ENCODE peak calls at places on chromosomes 7 and 10, in eight cellular contexts. U is putamen, G is LoVo, O is sigmoid colon, R is NCI-H82, A is brain microvascular endothelial cell, Q is right lobe of liver, Y is right cardiac atrium. C is an unnamed sample.
A peak's percentile ranks its signal among the peaks of the same experiment; 100 is the strongest.

GRCh38 chr10:33901166-33901565 is 566.7 kb upstream of the NRP1 start:
- DNase-seq in U (no peak), G (no peak), O (no peak), R (no peak), A (peak; percentile 57), Q (no peak), Y (no peak), C (no peak)

GRCh38 chr10:129096340-129096984 is 370.6 kb upstream of the MGMT start:
- DNase-seq in U (no peak), G (no peak), O (peak; percentile 77), R (no peak), A (peak; percentile 93), Q (no peak), Y (peak; percentile 43), C (no peak)

GRCh38 chr7:136925049-136925448 is 56.6 kb downstream of the CHRM2 start:
- DNase-seq in U (no peak), G (no peak), O (no peak), R (no peak), A (peak; percentile 61), Q (no peak), Y (no peak), C (no peak)

GRCh38 chr10:44386546-44387052 is 1.7 kb upstream of the CXCL12 start:
- DNase-seq in U (peak; percentile 28), G (peak; percentile 54), O (peak; percentile 81), R (peak; percentile 66), A (peak; percentile 31), Q (peak; percentile 71), Y (peak; percentile 75), C (peak; percentile 31)

GRCh38 chr7:25860206-25860881 is 291.7 kb upstream of the NFE2L3 start:
- DNase-seq in U (no peak), G (peak; percentile 59), O (no peak), R (no peak), A (no peak), Q (no peak), Y (no peak), C (no peak)

GRCh38 chr10:7412482-7413251 is 1.8 kb upstream of the SFMBT2 start:
- DNase-seq in U (no peak), G (no peak), O (no peak), R (peak; percentile 39), A (no peak), Q (peak; percentile 58), Y (peak; percentile 45), C (peak; percentile 79)

GRCh38 chr7:130180571-130180971 is 24.6 kb downstream of the TMEM209 start:
- DNase-seq in U (peak; percentile 13), G (no peak), O (no peak), R (no peak), A (no peak), Q (no peak), Y (no peak), C (no peak)

GRCh38 chr7:75727881-75728592 is 10.7 kb downstream of the HIP1 start:
- DNase-seq in U (no peak), G (peak; percentile 98), O (no peak), R (no peak), A (peak; percentile 40), Q (no peak), Y (peak; percentile 17), C (no peak)

GRCh38 chr7:151696738-151697514 is 177.2 kb upstream of the RHEB start:
- DNase-seq in U (no peak), G (peak; percentile 88), O (no peak), R (no peak), A (no peak), Q (peak; percentile 91), Y (no peak), C (no peak)

GRCh38 chr10:62658516-62658915 is 146.0 kb upstream of the ADO start:
- DNase-seq in U (no peak), G (no peak), O (no peak), R (no peak), A (no peak), Q (no peak), Y (peak; percentile 35), C (no peak)

GRCh38 chr7:117946201-117946633 is 73.0 kb upstream of the CTTNBP2 start:
- DNase-seq in U (no peak), G (no peak), O (no peak), R (no peak), A (peak; percentile 35), Q (no peak), Y (no peak), C (peak; percentile 25)

GRCh38 chr7:151542606-151543130 is 23.0 kb upstream of the RHEB start:
- DNase-seq in U (no peak), G (peak; percentile 58), O (no peak), R (no peak), A (no peak), Q (no peak), Y (no peak), C (no peak)

GRCh38 chr10:81959016-81959415 is 84.0 kb downstream of the NRG3 start:
- DNase-seq in U (no peak), G (no peak), O (no peak), R (no peak), A (no peak), Q (no peak), Y (no peak), C (no peak)

GRCh38 chr10:27258838-27259532 is 18.4 kb upstream of the ACBD5 start:
- DNase-seq in U (no peak), G (no peak), O (no peak), R (peak; percentile 25), A (no peak), Q (no peak), Y (no peak), C (no peak)

GRCh38 chr10:19310121-19310520 is 261.5 kb downstream of the MALRD1 start:
- DNase-seq in U (no peak), G (no peak), O (no peak), R (no peak), A (no peak), Q (no peak), Y (no peak), C (no peak)

GRCh38 chr10:73017955-73018480 is 63.4 kb upstream of the PLA2G12B start:
- DNase-seq in U (no peak), G (no peak), O (no peak), R (peak; percentile 43), A (no peak), Q (no peak), Y (peak; percentile 29), C (no peak)

GRCh38 chr10:103820101-103821062 is 35.0 kb downstream of the SH3PXD2A start:
- DNase-seq in U (no peak), G (no peak), O (peak; percentile 91), R (peak; percentile 21), A (peak; percentile 11), Q (peak; percentile 60), Y (peak; percentile 85), C (no peak)

GRCh38 chr10:48733329-48733728 is 48.7 kb downstream of the WDFY4 start:
- DNase-seq in U (no peak), G (no peak), O (no peak), R (no peak), A (no peak), Q (no peak), Y (no peak), C (no peak)

GRCh38 chr7:114648680-114649079 is 234.1 kb downstream of the FOXP2 start:
- DNase-seq in U (no peak), G (no peak), O (no peak), R (no peak), A (no peak), Q (no peak), Y (no peak), C (no peak)

GRCh38 chr7:7569113-7569527 is 2.4 kb downstream of the MIOS start:
- DNase-seq in U (no peak), G (no peak), O (no peak), R (peak; percentile 16), A (no peak), Q (no peak), Y (no peak), C (peak; percentile 56)

GRCh38 chr7:18064242-18064838 is 36.7 kb upstream of the PRPS1L1 start:
- DNase-seq in U (no peak), G (no peak), O (no peak), R (peak; percentile 60), A (peak; percentile 16), Q (no peak), Y (no peak), C (no peak)

GRCh38 chr10:129320340-129320739 is 146.7 kb upstream of the MGMT start:
- DNase-seq in U (no peak), G (no peak), O (no peak), R (no peak), A (no peak), Q (no peak), Y (no peak), C (no peak)

C was measured in pons.